ENCODE peak calls at places on chromosomes 3 and 15, in nine cellular contexts. R, Y, B, J, H, V, A, P and O are unnamed samples.

GRCh38 chr3:196093271-196094111 is 11.6 kb upstream of the TFRC start:
- DNase-seq in R (peak; percentile 94), A (no peak), H (no peak), V (no peak), B (no peak), P (no peak), Y (no peak), J (no peak), O (no peak)

GRCh38 chr3:62758296-62759066 is 116.7 kb downstream of the CADPS start:
- DNase-seq in R (peak; percentile 2), A (no peak), V (no peak), P (no peak), H (no peak), Y (no peak), J (peak; percentile 14), B (no peak), O (no peak)

GRCh38 chr3:30289751-30290150 is 316.6 kb upstream of the TGFBR2 start:
- DNase-seq in H (no peak), J (no peak), V (no peak), A (no peak), Y (no peak), R (no peak), B (no peak), P (no peak), O (no peak)

GRCh38 chr3:177445591-177445990 is 248.3 kb upstream of the TBL1XR1 start:
- DNase-seq in H (no peak), R (no peak), A (no peak), V (no peak), B (no peak), J (no peak), P (no peak), Y (no peak), O (no peak)

GRCh38 chr3:193780810-193781472 is 187.9 kb downstream of the OPA1 start:
- DNase-seq in R (peak; percentile 81), J (peak; percentile 81), P (peak; percentile 21), V (peak; percentile 88), A (peak; percentile 70), Y (peak; percentile 55), H (peak; percentile 81), B (peak; percentile 72), O (peak; percentile 68)

GRCh38 chr15:78055923-78056713 is 21.4 kb downstream of the TBC1D2B start:
- DNase-seq in Y (no peak), J (no peak), H (no peak), V (peak; percentile 75), A (no peak), P (no peak), B (peak; percentile 12), R (no peak), O (no peak)

GRCh38 chr15:80953001-80953952 is 36.3 kb downstream of the MESD start:
- DNase-seq in A (no peak), B (no peak), R (no peak), P (no peak), V (peak; percentile 26), H (no peak), J (no peak), Y (no peak), O (no peak)

GRCh38 chr15:48554112-48554511 is 91.4 kb downstream of the FBN1 start:
- DNase-seq in A (no peak), Y (no peak), B (no peak), H (no peak), J (no peak), V (no peak), P (no peak), R (no peak), O (no peak)

GRCh38 chr3:32470362-32470761 is 32.3 kb downstream of the CMTM6 start:
- DNase-seq in R (no peak), Y (no peak), V (no peak), H (no peak), B (peak; percentile 20), A (no peak), J (no peak), P (no peak), O (no peak)

GRCh38 chr15:101020451-101020850 is 101.3 kb downstream of the LRRK1 start:
- DNase-seq in R (no peak), V (no peak), B (no peak), J (no peak), H (no peak), Y (no peak), P (no peak), A (no peak), O (no peak)

GRCh38 chr15:88690331-88690730 is 51.5 kb downstream of the ISG20 start:
- DNase-seq in R (no peak), B (no peak), A (no peak), H (no peak), V (no peak), Y (no peak), P (no peak), J (no peak), O (no peak)